ENCODE peak calls at places on chromosomes 3 and 15, in seven cellular contexts. V, R, X, F, N, Q and T are unnamed samples.

GRCh38 chr15:87752250-87752951 is 504.1 kb downstream of the NTRK3 start:
- DNase-seq in R (peak; percentile 34), Q (no peak), F (no peak), N (no peak), X (no peak), V (peak; percentile 93), T (no peak)

GRCh38 chr3:31777092-31777491 is 204.0 kb downstream of the OSBPL10 start:
- DNase-seq in R (no peak), F (no peak), V (peak; percentile 23), N (no peak), X (no peak), Q (no peak), T (no peak)

GRCh38 chr3:111691293-111691909 is 96.3 kb upstream of the ZBED2 start:
- DNase-seq in N (peak; percentile 31), F (no peak), Q (no peak), V (peak; percentile 76), X (no peak), R (peak; percentile 41), T (no peak)

GRCh38 chr3:128555098-128555825 is 62.3 kb upstream of the GATA2 start:
- DNase-seq in Q (no peak), N (no peak), V (no peak), R (no peak), X (no peak), F (no peak), T (no peak)

GRCh38 chr15:70698991-70699390 is 64.4 kb downstream of the UACA start:
- DNase-seq in R (no peak), F (no peak), V (no peak), X (no peak), Q (no peak), N (no peak), T (no peak)

GRCh38 chr3:64783200-64783599 is 95.4 kb upstream of the ADAMTS9 start:
- DNase-seq in X (no peak), N (no peak), F (no peak), V (no peak), R (no peak), Q (no peak), T (no peak)

GRCh38 chr15:44623178-44623577 is 40.3 kb downstream of the SPG11 start:
- DNase-seq in N (no peak), V (no peak), X (no peak), Q (no peak), F (no peak), R (no peak), T (no peak)

GRCh38 chr3:156409694-156410093 is 145.2 kb downstream of the SSR3 start:
- DNase-seq in R (no peak), V (no peak), X (no peak), N (no peak), F (no peak), Q (no peak), T (no peak)

GRCh38 chr15:38299216-38299615 is 46.6 kb downstream of the SPRED1 start:
- DNase-seq in N (no peak), R (peak; percentile 31), V (peak; percentile 84), X (no peak), F (no peak), Q (no peak), T (no peak)

GRCh38 chr3:124633527-124633926 is 96.7 kb upstream of the UMPS start:
- DNase-seq in F (no peak), V (no peak), R (no peak), N (no peak), Q (no peak), X (no peak), T (no peak)

GRCh38 chr3:103810167-103810566 is 1375.4 kb downstream of the ZPLD1 start:
- DNase-seq in F (no peak), R (no peak), V (no peak), X (no peak), N (no peak), Q (no peak), T (no peak)

GRCh38 chr15:90211440-90212168 is 10.5 kb downstream of the SEMA4B start:
- DNase-seq in V (peak; percentile 67), N (no peak), Q (no peak), F (no peak), X (no peak), R (no peak), T (no peak)

GRCh38 chr3:51397389-51397788 is 6.3 kb downstream of the RBM15B start:
- DNase-seq in F (no peak), Q (no peak), R (no peak), X (no peak), V (no peak), N (no peak), T (no peak)